ENCODE peak calls at places on chromosome 20, in eight cellular contexts. Q is A549, N is IMR-90, B is SK-N-SH, S is GM12878, Y is H1, V is K562, A is HCT116. F is an unnamed sample.

GRCh38 chr20:44463466-44463865 is 12.2 kb upstream of the TTPAL start:
- DNase-seq in A (no peak), Q (no peak), S (no peak), V (no peak), B (no peak), Y (no peak), N (no peak), F (no peak)

GRCh38 chr20:15091417-15092017 is 754.1 kb upstream of the FLRT3 start:
- DNase-seq in N (no peak), V (no peak), Q (no peak), A (no peak), S (no peak), Y (no peak), B (no peak), F (no peak)

GRCh38 chr20:57748601-57749130 is 38.9 kb upstream of the PMEPA1 start:
- DNase-seq in N (peak), A (peak), Q (peak), V (no peak), B (peak), Y (no peak), S (peak), F (peak)

GRCh38 chr20:4592316-4593148 is 129.2 kb upstream of the PRND start:
- DNase-seq in Q (peak), S (no peak), A (no peak), B (peak), V (peak), N (no peak), Y (no peak), F (peak)

GRCh38 chr20:48738399-48739304 is 89.1 kb downstream of the PREX1 start:
- DNase-seq in B (no peak), S (peak), Q (no peak), A (no peak), Y (no peak), V (no peak), N (no peak), F (peak)

GRCh38 chr20:46709459-46710148 is at the start of gene SLC2A10:
- DNase-seq in Y (no peak), S (no peak), A (no peak), B (peak), N (peak), V (peak), Q (no peak), F (peak)

GRCh38 chr20:46394872-46395470 is 11.4 kb downstream of the ELMO2 start:
- DNase-seq in N (no peak), S (no peak), A (no peak), Y (no peak), B (no peak), Q (no peak), V (no peak), F (no peak)

GRCh38 chr20:18537651-18538050 is 29.6 kb upstream of the SMIM26 start:
- DNase-seq in B (no peak), A (no peak), Y (no peak), V (no peak), S (no peak), Q (no peak), N (peak), F (no peak)

GRCh38 chr20:23311932-23312331 is 38.7 kb upstream of the NXT1 start:
- DNase-seq in N (no peak), V (peak), S (no peak), Q (no peak), A (no peak), Y (no peak), B (no peak), F (no peak)

GRCh38 chr20:8854566-8854965 is 214.3 kb upstream of the PLCB4 start:
- DNase-seq in S (no peak), Y (no peak), Q (no peak), B (no peak), A (no peak), N (peak), V (no peak), F (no peak)

GRCh38 chr20:50561379-50562078 is 51.3 kb downstream of the PTPN1 start:
- DNase-seq in Q (peak), V (no peak), Y (no peak), S (no peak), A (peak), N (peak), B (no peak), F (no peak)

GRCh38 chr20:57071283-57071701 is 195.1 kb downstream of the BMP7 start:
- DNase-seq in V (no peak), S (no peak), Q (no peak), N (no peak), A (no peak), B (no peak), Y (no peak), F (no peak)

GRCh38 chr20:49534314-49534713 is 33.6 kb downstream of the PTGIS start:
- DNase-seq in A (peak), B (peak), V (peak), N (peak), Y (no peak), Q (peak), S (peak), F (peak)

GRCh38 chr20:54193817-54194216 is 14.1 kb upstream of the PFDN4 start:
- DNase-seq in N (no peak), B (no peak), Q (no peak), S (no peak), Y (no peak), V (no peak), A (no peak), F (no peak)
- TF ChIP-seq RAD21 in N (no peak), B (no peak), Q (no peak), S (no peak), Y (no peak), V (no peak), A (no peak), F (no peak)

GRCh38 chr20:41228858-41229257 is 88.7 kb downstream of the ZHX3 start:
- DNase-seq in S (no peak), N (no peak), V (no peak), Q (no peak), A (no peak), Y (no peak), B (no peak), F (no peak)
- TF ChIP-seq RAD21 in S (no peak), N (no peak), V (no peak), Q (no peak), A (no peak), Y (no peak), B (no peak), F (no peak)

DNA sequence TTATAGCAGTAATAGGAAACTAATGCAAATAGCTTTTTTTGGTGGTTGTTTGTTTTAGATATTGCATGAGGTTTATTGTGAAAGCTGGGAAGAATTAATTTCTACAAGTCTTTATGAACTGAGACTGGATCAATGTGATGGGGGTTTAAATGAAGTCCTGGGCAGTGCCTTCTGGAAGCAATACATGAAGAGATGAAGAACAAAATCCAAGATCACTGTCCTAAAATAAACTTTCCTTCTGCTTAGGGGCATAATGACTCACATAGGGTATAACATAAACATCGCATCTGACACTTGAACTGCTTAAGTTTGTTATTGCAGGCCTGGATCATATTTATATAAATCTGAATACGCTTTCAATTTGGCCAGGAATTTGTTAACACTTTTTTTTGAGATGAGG is 20.9 kb upstream of the SHLD1 start:
- DNase-seq in S (no peak), B (no peak), Q (no peak), A (no peak), V (no peak), N (peak), Y (no peak), F (no peak)
- TF ChIP-seq RAD21 in S (no peak), B (no peak), Q (peak), A (no peak), V (no peak), N (no peak), Y (no peak), F (no peak)

GRCh38 chr20:32670773-32671455 is 2.8 kb downstream of the C20orf203 start:
- DNase-seq in Y (no peak), V (no peak), A (no peak), Q (no peak), S (peak), B (no peak), N (no peak), F (no peak)

GRCh38 chr20:32672982-32673727 is 586 bp downstream of the C20orf203 start:
- DNase-seq in Q (no peak), Y (no peak), N (no peak), S (no peak), B (no peak), A (no peak), V (no peak), F (no peak)

GRCh38 chr20:32675223-32675975 is 1.7 kb upstream of the C20orf203 start:
- DNase-seq in B (no peak), A (no peak), Y (no peak), N (no peak), V (no peak), S (no peak), Q (no peak), F (no peak)

GRCh38 chr20:32674362-32674789 is 635 bp upstream of the C20orf203 start:
- DNase-seq in A (peak), Y (no peak), V (peak), Q (peak), N (peak), B (peak), S (no peak), F (peak)

DNA sequence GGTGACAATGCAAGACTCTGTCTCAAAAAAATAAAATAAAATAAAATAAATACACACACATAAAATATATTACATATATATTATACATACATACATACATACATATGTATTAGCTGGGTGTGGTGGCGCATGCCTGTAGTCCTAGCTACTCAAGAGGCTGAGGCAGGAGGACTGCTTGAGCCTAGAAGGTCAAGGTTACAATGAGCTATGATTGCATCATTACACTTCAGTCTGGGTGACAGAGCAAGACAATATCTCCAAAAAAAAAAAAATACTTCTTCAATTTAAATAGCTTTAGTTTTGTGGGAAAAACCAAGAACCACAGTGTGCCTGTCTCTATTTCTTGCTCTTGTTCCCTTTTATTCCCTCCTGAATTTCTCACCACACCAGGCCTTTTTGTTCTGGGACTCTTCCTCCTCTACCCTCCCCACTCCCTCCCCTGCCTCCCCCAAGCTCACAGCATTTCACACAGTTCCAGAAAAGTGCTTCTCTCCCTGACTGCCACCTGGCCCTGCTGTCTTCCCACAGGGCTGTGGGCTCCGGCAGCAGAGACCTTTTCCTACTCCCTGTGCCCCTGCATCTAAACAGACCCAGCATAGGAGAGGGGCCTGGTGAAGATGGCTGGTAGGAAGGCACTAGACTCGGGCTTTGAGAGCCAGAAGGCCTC is 1.3 kb downstream of the C20orf203 start:
- DNase-seq in S (no peak), B (peak), A (no peak), V (no peak), Q (no peak), Y (no peak), N (no peak), F (no peak)
- TF ChIP-seq RAD21 in S (no peak), B (no peak), A (no peak), V (no peak), Q (no peak), Y (no peak), N (no peak), F (no peak)

GRCh38 chr20:63137851-63138415 is 78.0 kb downstream of the YTHDF1 start:
- DNase-seq in S (no peak), Y (no peak), N (no peak), A (no peak), V (no peak), B (no peak), Q (no peak), F (no peak)

GRCh38 chr20:63138855-63139341 is 77.0 kb downstream of the YTHDF1 start:
- DNase-seq in Y (no peak), B (no peak), N (no peak), Q (no peak), V (no peak), S (no peak), A (no peak), F (no peak)

GRCh38 chr20:63135411-63135810 is 80.5 kb downstream of the YTHDF1 start:
- DNase-seq in Y (no peak), S (no peak), A (no peak), B (no peak), V (peak), N (no peak), Q (no peak), F (no peak)

GRCh38 chr20:63134201-63134612 is 81.7 kb downstream of the YTHDF1 start:
- DNase-seq in N (no peak), A (no peak), V (peak), Q (no peak), Y (no peak), S (no peak), B (no peak), F (no peak)

DNA sequence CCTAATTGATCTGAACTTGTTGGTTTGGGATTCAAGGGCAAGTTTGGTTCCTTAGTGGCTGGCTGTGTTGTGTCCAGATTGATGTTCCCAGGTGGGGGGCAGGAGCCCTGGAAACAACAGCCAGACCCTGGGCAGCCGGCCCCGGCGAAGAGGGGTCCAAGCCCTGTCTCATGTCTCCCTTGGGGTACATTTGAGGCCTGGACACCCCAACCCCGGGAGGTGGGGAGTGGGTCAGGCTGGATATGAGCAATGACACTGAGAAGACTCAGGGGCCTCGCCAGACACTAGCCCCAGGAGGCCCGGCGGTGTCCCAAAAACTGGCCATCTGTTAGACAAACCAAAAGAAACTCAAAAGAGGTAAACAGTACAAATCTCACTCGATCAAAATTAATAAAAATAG is 79.6 kb downstream of the YTHDF1 start:
- DNase-seq in B (no peak), Q (no peak), S (no peak), V (no peak), Y (no peak), A (no peak), N (no peak), F (no peak)
- TF ChIP-seq RAD21 in B (no peak), Q (no peak), S (no peak), V (no peak), Y (no peak), A (no peak), N (no peak), F (no peak)

DNA sequence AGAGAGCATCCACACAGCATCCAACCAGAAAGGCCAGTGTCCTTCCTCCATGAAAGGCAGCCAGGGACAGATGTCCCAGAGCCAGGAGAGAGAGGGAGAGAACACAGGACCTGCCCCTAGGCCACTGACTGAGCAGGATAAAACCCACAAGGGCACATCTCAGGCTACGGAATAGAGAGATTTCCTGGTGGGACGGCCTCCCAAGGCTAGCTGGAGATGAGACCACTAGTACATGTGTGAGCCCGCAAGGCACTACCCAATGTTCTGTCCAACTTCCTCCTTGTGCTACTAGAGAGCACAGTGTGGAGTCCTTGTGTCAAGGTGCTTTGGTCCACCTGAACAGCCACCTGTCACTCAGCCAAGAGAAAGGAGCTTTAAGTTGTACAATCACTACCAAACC is 44.2 kb downstream of the PLCG1 start:
- DNase-seq in N (no peak), A (no peak), V (no peak), B (no peak), Q (no peak), Y (no peak), S (no peak), F (no peak)
- TF ChIP-seq RAD21 in N (no peak), A (no peak), V (no peak), B (no peak), Q (no peak), Y (no peak), S (no peak), F (no peak)

GRCh38 chr20:1338096-1338495 is 9.2 kb upstream of the SDCBP2 start:
- DNase-seq in S (no peak), N (no peak), B (no peak), V (no peak), A (no peak), Q (no peak), Y (no peak), F (no peak)

GRCh38 chr20:1337441-1337840 is 8.5 kb upstream of the SDCBP2 start:
- DNase-seq in Y (no peak), B (no peak), A (no peak), Q (no peak), N (no peak), V (no peak), S (no peak), F (no peak)

GRCh38 chr20:1338801-1339200 is 9.9 kb upstream of the SDCBP2 start:
- DNase-seq in B (no peak), V (no peak), Y (no peak), N (no peak), A (no peak), Q (no peak), S (no peak), F (no peak)

GRCh38 chr20:1335961-1336698 is 7.2 kb upstream of the SDCBP2 start:
- DNase-seq in A (no peak), Y (no peak), B (no peak), Q (no peak), S (no peak), V (no peak), N (no peak), F (no peak)

DNA sequence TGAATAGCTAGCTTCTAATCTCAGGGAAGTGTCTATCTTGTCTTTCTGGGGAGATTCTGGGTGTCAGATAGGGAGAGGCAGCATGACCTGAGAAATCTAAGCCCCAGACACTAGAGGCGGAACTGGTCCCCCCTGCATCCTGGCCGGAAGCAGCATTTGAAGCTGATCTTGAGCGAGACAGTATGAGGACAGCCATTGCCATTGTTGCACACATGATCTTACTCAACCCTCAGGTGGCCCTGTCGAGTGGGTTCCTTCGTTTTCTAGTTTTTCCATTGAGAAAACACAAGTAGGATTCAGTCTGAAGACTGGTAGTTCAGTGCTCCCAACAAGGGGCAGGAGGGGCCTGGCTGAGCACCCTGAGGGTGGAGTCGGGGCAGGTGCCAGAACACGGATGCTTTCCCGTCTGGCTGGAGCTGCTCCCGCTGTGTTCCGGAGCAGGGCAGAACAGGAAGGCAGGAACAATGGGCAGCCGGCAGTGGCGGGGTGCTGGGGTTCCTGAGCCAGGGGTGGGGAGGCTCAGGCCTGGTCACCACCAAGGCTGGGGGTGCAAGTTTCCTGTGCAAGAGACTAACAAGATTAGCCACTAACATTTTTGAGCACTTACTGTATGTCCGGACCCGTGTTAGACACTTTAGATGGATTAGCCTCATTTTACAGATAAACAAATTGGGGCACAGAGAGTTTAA is 7.9 kb upstream of the SDCBP2 start:
- DNase-seq in V (no peak), N (no peak), Q (no peak), A (no peak), B (no peak), Y (no peak), S (no peak), F (no peak)
- TF ChIP-seq RAD21 in V (no peak), N (no peak), Q (no peak), A (no peak), B (no peak), Y (no peak), S (no peak), F (no peak)

GRCh38 chr20:52926505-52926904 is 45.7 kb upstream of the TSHZ2 start:
- DNase-seq in Q (no peak), N (no peak), S (no peak), B (no peak), V (no peak), A (no peak), Y (no peak), F (no peak)

GRCh38 chr20:52924411-52925271 is 47.5 kb upstream of the TSHZ2 start:
- DNase-seq in V (no peak), A (no peak), N (no peak), S (no peak), B (no peak), Y (no peak), Q (no peak), F (peak)

GRCh38 chr20:52918311-52918710 is 53.8 kb upstream of the TSHZ2 start:
- DNase-seq in Y (no peak), A (no peak), V (no peak), Q (no peak), N (no peak), S (no peak), B (no peak), F (no peak)

GRCh38 chr20:52921300-52921699 is 50.9 kb upstream of the TSHZ2 start:
- DNase-seq in B (no peak), V (no peak), S (no peak), N (no peak), Q (no peak), Y (no peak), A (no peak), F (no peak)

DNA sequence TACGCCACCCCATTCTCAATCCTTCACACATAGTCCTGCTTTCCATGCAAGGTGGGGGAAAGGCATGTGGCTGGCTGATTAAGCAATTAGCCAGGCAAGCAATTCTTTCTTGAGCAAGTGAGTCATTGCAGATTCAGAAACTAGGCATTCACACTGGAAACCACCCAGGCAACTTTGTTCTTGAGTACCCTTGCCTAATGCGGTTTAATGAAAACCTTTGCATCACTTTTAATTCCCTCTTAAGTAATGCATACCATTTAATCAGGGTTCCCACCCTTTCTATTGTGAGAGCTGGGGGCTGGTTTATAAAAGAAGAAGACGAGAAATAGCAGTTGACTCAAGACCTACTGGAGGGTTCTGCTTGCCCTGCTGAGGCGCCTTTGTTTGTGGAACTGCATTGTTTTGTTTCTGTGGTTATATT is 49.0 kb upstream of the TSHZ2 start:
- DNase-seq in B (no peak), A (no peak), S (no peak), V (no peak), Y (peak), N (peak), Q (no peak), F (no peak)
- TF ChIP-seq RAD21 in B (no peak), A (no peak), S (no peak), V (no peak), Y (no peak), N (no peak), Q (no peak), F (no peak)

F was measured in HepG2.